ENCODE peak calls at places on chromosomes 11 and 22, in eight cellular contexts. W is HCT116, O is tibial nerve, U is IMR-90, C is body of pancreas, E is A549, B is transverse colon, I is esophagus squamous epithelium. T is an unnamed sample.

GRCh38 chr11:95512177-95512576 is 277.4 kb downstream of the FAM76B start:
- DNase-seq in U (peak; percentile 69), I (no peak), C (peak; percentile 6), E (peak; percentile 36), B (peak; percentile 8), O (no peak), W (no peak), T (no peak)

GRCh38 chr22:42425337-42425988 is 6.7 kb downstream of the NFAM1 start:
- DNase-seq in U (no peak), B (no peak), W (no peak), E (no peak), C (no peak), O (no peak), I (no peak), T (no peak)

GRCh38 chr11:116500002-116500832 is 272.6 kb downstream of the BUD13 start:
- DNase-seq in I (no peak), O (no peak), U (no peak), W (no peak), B (no peak), C (no peak), E (no peak), T (no peak)

GRCh38 chr11:78312712-78313111 is 104.9 kb downstream of the GAB2 start:
- DNase-seq in O (no peak), U (no peak), I (no peak), W (no peak), E (no peak), B (no peak), C (no peak), T (no peak)

GRCh38 chr11:93857413-93858185 is 7.2 kb upstream of the VSTM5 start:
- DNase-seq in E (no peak), I (no peak), B (no peak), U (no peak), O (no peak), C (no peak), W (no peak), T (no peak)

GRCh38 chr11:64868904-64869570 is 9.4 kb downstream of the EHD1 start:
- DNase-seq in W (no peak), I (no peak), B (no peak), U (peak; percentile 94), E (peak; percentile 60), O (no peak), C (no peak), T (no peak)

GRCh38 chr11:34656062-34656720 is 35.3 kb downstream of the EHF start:
- DNase-seq in I (no peak), C (no peak), E (no peak), O (no peak), W (no peak), U (peak; percentile 28), B (no peak), T (no peak)

GRCh38 chr11:59191095-59191494 is 19.2 kb downstream of the DTX4 start:
- DNase-seq in B (peak; percentile 47), W (no peak), U (no peak), O (no peak), E (no peak), I (no peak), C (no peak), T (no peak)

GRCh38 chr22:37274380-37274862 is 7.9 kb upstream of the CYTH4 start:
- DNase-seq in B (peak; percentile 41), C (no peak), E (no peak), U (no peak), I (no peak), W (no peak), O (no peak), T (peak; percentile 66)

GRCh38 chr11:32266611-32267010 is 168.7 kb downstream of the WT1 start:
- DNase-seq in O (no peak), E (no peak), U (peak; percentile 4), B (no peak), I (no peak), C (no peak), W (no peak), T (no peak)

GRCh38 chr11:2142300-2142759 is 3.1 kb upstream of the IGF2 start:
- DNase-seq in U (peak; percentile 30), I (no peak), W (no peak), E (no peak), O (no peak), C (no peak), B (no peak), T (no peak)

GRCh38 chr22:38733329-38734202 is 22.2 kb downstream of the SUN2 start:
- DNase-seq in U (peak; percentile 55), I (no peak), W (no peak), O (peak; percentile 53), C (peak; percentile 81), E (peak; percentile 29), B (peak; percentile 70), T (peak; percentile 56)

GRCh38 chr22:38736257-38736570 is 19.6 kb downstream of the SUN2 start:
- DNase-seq in O (no peak), W (no peak), U (no peak), I (no peak), E (no peak), B (no peak), C (no peak), T (no peak)

GRCh38 chr22:38734203-38735100 is 21.3 kb downstream of the SUN2 start:
- DNase-seq in O (no peak), E (no peak), U (no peak), C (no peak), I (no peak), W (no peak), B (no peak), T (no peak)

GRCh38 chr22:38735465-38736256 is 20.1 kb downstream of the SUN2 start:
- DNase-seq in I (no peak), B (no peak), E (no peak), C (no peak), O (no peak), U (no peak), W (no peak), T (no peak)

GRCh38 chr22:38735126-38735464 is 20.7 kb downstream of the SUN2 start:
- DNase-seq in E (no peak), O (no peak), U (no peak), B (no peak), I (no peak), W (no peak), C (no peak), T (no peak)
- TF ChIP-seq POLR2A in E (no peak), O (no peak), U (no peak), B (no peak), I (no peak), W (no peak), C (no peak), T (no peak)

GRCh38 chr11:68340784-68341556 is 28.6 kb downstream of the LRP5 start:
- DNase-seq in I (no peak), E (peak; percentile 56), C (no peak), U (no peak), B (no peak), W (no peak), O (no peak), T (no peak)
- H3K4me1 ChIP-seq in I (peaks cover 70% of the 10 kb centered on the region), E (peaks cover 71% of the 10 kb centered on the region), C (peaks cover 37% of the 10 kb centered on the region), U (peaks cover 27% of the 10 kb centered on the region), B (peaks cover 46% of the 10 kb centered on the region), W (peaks cover 71% of the 10 kb centered on the region), O (peaks cover 55% of the 10 kb centered on the region), T (peaks cover 64% of the 10 kb centered on the region)

GRCh38 chr11:37317803-37318202 is 719.8 kb upstream of the RAG2 start:
- DNase-seq in U (no peak), C (no peak), I (no peak), W (no peak), B (no peak), E (no peak), O (no peak), T (no peak)
- H3K4me3 ChIP-seq in U (no peak overlapping the region), C (no peak overlapping the region), I (no peak overlapping the region), W (no peak overlapping the region), B (no peak overlapping the region), E (no peak overlapping the region), O (no peak overlapping the region), T (no peak overlapping the region)

DNA sequence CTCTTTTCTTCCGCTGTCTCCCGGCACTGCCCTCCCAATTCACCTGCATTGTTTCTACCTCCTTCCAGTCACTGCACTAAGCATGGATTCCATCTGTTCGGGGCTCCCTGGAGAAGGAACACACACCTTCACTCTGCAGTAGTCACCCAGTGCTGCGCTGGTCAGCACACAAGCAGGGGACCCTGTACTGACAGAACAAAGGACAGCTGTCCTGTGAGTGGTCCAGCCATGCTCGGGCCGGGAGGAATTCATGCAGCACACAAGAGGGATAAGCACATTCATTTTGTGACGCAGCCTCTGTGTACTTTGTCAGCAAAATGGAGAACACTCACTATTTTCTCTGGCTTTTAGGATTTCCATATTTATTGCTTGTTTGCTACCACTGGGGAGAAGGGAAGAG is 167.3 kb downstream of the NTM start:
- DNase-seq in O (no peak), C (no peak), U (no peak), W (no peak), B (no peak), I (no peak), E (no peak), T (no peak)
- TF ChIP-seq POLR2A in O (no peak), C (no peak), U (no peak), W (no peak), B (no peak), I (no peak), E (no peak), T (no peak)